ENCODE peak calls at places on chromosomes 5 and 9, in nine cellular contexts. S is CD4-positive, alpha-beta memory T cell; O is C1 segment of cervical spinal cord; L is activated T-helper 1 cell treated with anti-CD3 and anti-CD28 coated beads, Interleukin-2, amount 50 U/mL, for 16 hours; Q is NCI-H1694; E is DND-41; H is cerebellar nuclear complex; V is cortex of kidney; N is T-helper 1 cell. G is an unnamed sample.

GRCh38 chr5:132411382-132411925 is 41.9 kb downstream of the SLC22A5 start:
- DNase-seq in V (no peak), N (no peak), E (peak), O (no peak), L (no peak), S (peak), Q (no peak), H (no peak), G (peak)

GRCh38 chr9:92426501-92426900 is 2.2 kb upstream of the OMD start:
- DNase-seq in S (no peak), H (no peak), E (no peak), O (no peak), L (no peak), Q (peak), N (no peak), V (no peak), G (no peak)

GRCh38 chr9:76643399-76644117 is 120.7 kb upstream of the PCA3 start:
- DNase-seq in Q (no peak), V (no peak), S (no peak), L (no peak), O (no peak), N (no peak), E (no peak), H (no peak), G (no peak)

GRCh38 chr5:10471672-10472071 is 30.0 kb downstream of the ROPN1L start:
- DNase-seq in N (no peak), Q (no peak), L (no peak), E (no peak), S (no peak), H (no peak), O (no peak), V (no peak), G (no peak)

GRCh38 chr9:72554221-72554641 is 32.8 kb downstream of the TMC1 start:
- DNase-seq in O (no peak), V (no peak), H (no peak), L (no peak), E (no peak), N (no peak), S (no peak), Q (no peak), G (no peak)

GRCh38 chr9:7147136-7148090 is 389.6 kb downstream of the KDM4C start:
- DNase-seq in O (no peak), L (no peak), N (no peak), E (no peak), Q (no peak), H (peak), S (no peak), V (no peak), G (no peak)

GRCh38 chr9:128097156-128098016 is 29.4 kb downstream of the SLC25A25 start:
- DNase-seq in O (no peak), S (no peak), N (no peak), V (no peak), H (no peak), Q (no peak), E (no peak), L (no peak), G (no peak)

GRCh38 chr9:137342482-137342881 is 40.4 kb upstream of the NRARP start:
- DNase-seq in E (no peak), V (no peak), O (no peak), N (no peak), H (no peak), L (no peak), Q (no peak), S (no peak), G (no peak)

GRCh38 chr5:66960373-66961137 is 236.0 kb downstream of the CD180 start:
- DNase-seq in V (no peak), O (no peak), Q (peak), S (no peak), H (no peak), L (no peak), E (no peak), N (no peak), G (no peak)

GRCh38 chr5:139482050-139482889 is at the start of gene STING1:
- DNase-seq in L (peak), E (peak), O (no peak), V (no peak), N (peak), S (peak), Q (no peak), H (no peak), G (peak)

GRCh38 chr5:123754903-123755302 is 242.9 kb downstream of the CSNK1G3 start:
- DNase-seq in S (no peak), N (no peak), O (no peak), V (no peak), H (no peak), Q (no peak), L (no peak), E (no peak), G (no peak)

GRCh38 chr5:151095341-151096000 is 14.6 kb upstream of the TNIP1 start:
- DNase-seq in E (no peak), S (no peak), L (no peak), H (no peak), V (no peak), N (no peak), O (no peak), Q (no peak), G (no peak)

GRCh38 chr9:115069302-115069701 is 48.7 kb downstream of the TNC start:
- DNase-seq in V (no peak), H (no peak), S (no peak), N (no peak), E (no peak), L (no peak), Q (no peak), O (no peak), G (no peak)

GRCh38 chr5:166441-167372 is 24.6 kb upstream of the LRRC14B start:
- DNase-seq in E (no peak), H (no peak), Q (no peak), V (no peak), S (no peak), L (no peak), O (no peak), N (no peak), G (no peak)

GRCh38 chr9:93066978-93067603 is 8.6 kb downstream of the SUSD3 start:
- DNase-seq in N (no peak), H (no peak), Q (no peak), S (no peak), L (no peak), V (no peak), O (no peak), E (no peak), G (no peak)

GRCh38 chr9:109251080-109251775 is 69.6 kb downstream of the EPB41L4B start:
- DNase-seq in N (no peak), H (no peak), Q (no peak), L (no peak), S (no peak), E (no peak), O (no peak), V (no peak), G (peak)

GRCh38 chr9:93185261-93186150 is 1.6 kb downstream of the WNK2 start:
- DNase-seq in H (no peak), N (no peak), O (no peak), V (no peak), Q (no peak), E (no peak), S (no peak), L (no peak), G (no peak)

GRCh38 chr5:56685503-56686217 is 129.7 kb upstream of the MAP3K1 start:
- DNase-seq in H (no peak), N (no peak), O (no peak), V (no peak), S (no peak), Q (no peak), E (no peak), L (no peak), G (no peak)

GRCh38 chr9:136485651-136486050 is 2.8 kb upstream of the SEC16A start:
- DNase-seq in L (no peak), E (no peak), Q (no peak), S (no peak), O (no peak), H (no peak), N (no peak), V (no peak), G (peak)

GRCh38 chr5:143395638-143396352 is 7.7 kb downstream of the NR3C1 start:
- DNase-seq in V (no peak), H (no peak), N (no peak), L (no peak), Q (no peak), O (no peak), E (no peak), S (no peak), G (no peak)

GRCh38 chr5:137666109-137666850 is 69.6 kb downstream of the KLHL3 start:
- DNase-seq in S (peak), O (no peak), L (no peak), V (no peak), N (peak), E (no peak), Q (no peak), H (no peak), G (no peak)

GRCh38 chr5:112106878-112107277 is 312.2 kb downstream of the EPB41L4A start:
- DNase-seq in H (no peak), V (no peak), L (no peak), Q (no peak), N (no peak), O (no peak), S (no peak), E (no peak), G (no peak)

GRCh38 chr5:82859439-82860140 is 217.6 kb downstream of the TMEM167A start:
- DNase-seq in S (no peak), N (no peak), L (no peak), E (no peak), Q (no peak), O (no peak), V (no peak), H (no peak), G (no peak)

GRCh38 chr9:107739601-107740082 is 250.1 kb upstream of the KLF4 start:
- DNase-seq in Q (no peak), L (no peak), N (no peak), H (peak), E (no peak), O (no peak), V (no peak), S (no peak), G (no peak)

GRCh38 chr5:111950660-111951059 is 193.7 kb upstream of the NREP start:
- DNase-seq in E (no peak), O (no peak), H (no peak), S (no peak), V (no peak), Q (no peak), L (no peak), N (no peak), G (no peak)

GRCh38 chr9:4604678-4605095 is 57.4 kb upstream of the PLPP6 start:
- DNase-seq in L (peak), Q (peak), O (no peak), H (peak), N (peak), S (peak), E (peak), V (no peak), G (no peak)

GRCh38 chr5:143652104-143652700 is 159.8 kb upstream of the HMHB1 start:
- DNase-seq in O (no peak), H (no peak), S (no peak), E (no peak), L (no peak), Q (no peak), N (no peak), V (no peak), G (no peak)

GRCh38 chr9:137350696-137351584 is 48.9 kb upstream of the NRARP start:
- DNase-seq in V (no peak), H (no peak), Q (no peak), O (no peak), E (no peak), S (no peak), N (no peak), L (no peak), G (peak)

GRCh38 chr9:33742519-33742918 is 52.8 kb upstream of the PRSS3 start:
- DNase-seq in E (no peak), L (no peak), O (no peak), Q (no peak), S (no peak), N (no peak), V (no peak), H (no peak), G (no peak)

GRCh38 chr5:31811210-31811609 is 172.3 kb downstream of the PDZD2 start:
- DNase-seq in Q (no peak), O (no peak), L (no peak), V (no peak), N (no peak), H (no peak), E (no peak), S (no peak), G (no peak)

GRCh38 chr9:88390371-88390990 is 2.2 kb downstream of the SPIN1 start:
- DNase-seq in S (no peak), N (no peak), E (no peak), H (no peak), L (no peak), Q (no peak), O (no peak), V (no peak), G (no peak)

GRCh38 chr9:133274236-133275104 is 531 bp downstream of the ABO start:
- DNase-seq in N (no peak), V (no peak), L (no peak), E (no peak), O (no peak), H (no peak), S (no peak), Q (no peak), G (no peak)

G was measured in right lobe of liver.